ENCODE peak calls at places on chromosomes 13 and 19, in six cellular contexts. M is K562, X is SK-N-SH, H is A549, E is HCT116, Q is WTC11. P is an unnamed sample.

GRCh38 chr13:82096256-82096655 is 1755.3 kb upstream of the SPRY2 start:
- DNase-seq in Q (no peak), X (no peak), M (no peak), E (no peak), H (no peak), P (no peak)

GRCh38 chr19:28746486-28746885 is 466.5 kb downstream of the UQCRFS1 start:
- DNase-seq in H (no peak), E (no peak), M (no peak), Q (no peak), X (no peak), P (no peak)

GRCh38 chr13:54640719-54641118 is 1612.1 kb downstream of the OLFM4 start:
- DNase-seq in Q (no peak), E (no peak), X (no peak), H (no peak), M (no peak), P (no peak)

GRCh38 chr13:112688560-112689497 is 1.0 kb upstream of the ATP11A start:
- DNase-seq in X (no peak), M (peak), H (no peak), Q (peak), E (no peak), P (peak)

GRCh38 chr13:25732146-25732865 is 319.5 kb downstream of the SHISA2 start:
- DNase-seq in M (no peak), H (no peak), X (no peak), Q (no peak), E (no peak), P (no peak)

GRCh38 chr13:40063278-40063698 is 407.8 kb downstream of the COG6 start:
- DNase-seq in E (no peak), Q (no peak), X (peak), M (no peak), H (no peak), P (no peak)

GRCh38 chr19:12785431-12786011 is 5.8 kb upstream of the JUNB start:
- DNase-seq in M (no peak), H (no peak), Q (no peak), X (no peak), E (no peak), P (no peak)

GRCh38 chr19:55340144-55340783 is 588 bp downstream of the KMT5C start:
- DNase-seq in X (peak), H (peak), M (peak), Q (no peak), E (no peak), P (no peak)

GRCh38 chr13:98853791-98854191 is 101.3 kb upstream of the SLC15A1 start:
- DNase-seq in E (no peak), X (no peak), M (no peak), Q (no peak), H (no peak), P (no peak)

GRCh38 chr19:4430760-4431159 is 26.8 kb downstream of the UBXN6 start:
- DNase-seq in M (no peak), E (no peak), H (no peak), X (no peak), Q (no peak), P (no peak)
- TF ChIP-seq MAX in M (no peak), E (no peak), H (no peak), X (no peak), Q (no peak), P (no peak)

GRCh38 chr13:103976371-103976770 is 910.2 kb upstream of the SLC10A2 start:
- DNase-seq in M (no peak), E (no peak), Q (no peak), X (no peak), H (no peak), P (no peak)
- TF ChIP-seq MAX in M (no peak), E (no peak), Q (no peak), X (no peak), H (no peak), P (no peak)

GRCh38 chr13:65468628-65469027 is 1761.5 kb downstream of the PCDH9 start:
- DNase-seq in E (no peak), X (no peak), M (no peak), H (no peak), Q (no peak), P (no peak)
- TF ChIP-seq MAX in E (no peak), X (no peak), M (no peak), H (no peak), Q (no peak), P (no peak)

GRCh38 chr13:33284916-33285315 is 639 bp downstream of the STARD13 start:
- DNase-seq in Q (no peak), H (no peak), M (no peak), E (no peak), X (no peak), P (peak)
- TF ChIP-seq MAX in Q (no peak), H (no peak), M (no peak), E (no peak), X (no peak), P (no peak)

GRCh38 chr19:44588753-44589112 is 24.6 kb upstream of the IGSF23 start:
- DNase-seq in M (no peak), H (no peak), E (peak), Q (no peak), X (no peak), P (no peak)
- TF ChIP-seq MAX in M (no peak), H (peak), E (no peak), Q (no peak), X (peak), P (no peak)

GRCh38 chr19:3357731-3358391 is 8.5 kb upstream of the NFIC start:
- DNase-seq in Q (no peak), M (peak), X (no peak), E (no peak), H (no peak), P (no peak)
- TF ChIP-seq MAX in Q (no peak), M (no peak), X (no peak), E (no peak), H (no peak), P (no peak)

GRCh38 chr13:51525567-51526165 is 58.6 kb upstream of the WDFY2 start:
- DNase-seq in H (peak), M (no peak), X (no peak), E (no peak), Q (no peak), P (no peak)

GRCh38 chr13:51524312-51524711 is 60.0 kb upstream of the WDFY2 start:
- DNase-seq in E (no peak), H (peak), Q (no peak), M (no peak), X (no peak), P (no peak)

GRCh38 chr13:51523082-51523518 is 61.2 kb upstream of the WDFY2 start:
- DNase-seq in E (no peak), M (no peak), X (peak), Q (no peak), H (peak), P (no peak)

GRCh38 chr13:51520524-51520923 is 63.7 kb upstream of the WDFY2 start:
- DNase-seq in X (no peak), Q (no peak), H (peak), E (no peak), M (no peak), P (no peak)

GRCh38 chr13:51524846-51525566 is 59.3 kb upstream of the WDFY2 start:
- DNase-seq in E (no peak), Q (no peak), M (no peak), X (no peak), H (no peak), P (no peak)
- TF ChIP-seq MAX in E (no peak), Q (no peak), M (no peak), X (no peak), H (no peak), P (no peak)

GRCh38 chr13:108087813-108088212 is 127.5 kb downstream of the LIG4 start:
- DNase-seq in H (no peak), X (no peak), Q (no peak), E (no peak), M (no peak), P (no peak)
- TF ChIP-seq MAX in H (no peak), X (no peak), Q (no peak), E (no peak), M (no peak), P (no peak)